ENCODE peak calls at places on chromosomes 7 and 10, in nine cellular contexts. F, J, T, Z, E, G, B, M and Y are unnamed samples.

GRCh38 chr10:60048146-60048545 is 141.8 kb upstream of the CCDC6 start:
- DNase-seq in G (peak; percentile 6), Z (peak; percentile 17), B (no peak), E (peak; percentile 18), J (no peak), T (no peak), M (no peak), F (peak; percentile 87), Y (peak; percentile 51)

GRCh38 chr7:67866054-67866453 is 869.4 kb downstream of the TYW1 start:
- DNase-seq in M (no peak), F (no peak), B (no peak), G (no peak), Z (no peak), E (no peak), J (no peak), T (no peak), Y (no peak)

GRCh38 chr10:5595095-5595494 is 70.3 kb downstream of the CALML3 start:
- DNase-seq in G (no peak), Z (no peak), B (no peak), F (peak; percentile 20), E (no peak), J (no peak), T (no peak), M (no peak), Y (peak; percentile 46)

GRCh38 chr10:15197276-15197675 is 28.8 kb upstream of the NMT2 start:
- DNase-seq in F (peak; percentile 48), E (no peak), Z (no peak), G (no peak), B (no peak), T (no peak), M (no peak), J (peak; percentile 34), Y (no peak)

GRCh38 chr10:27258838-27259532 is 18.4 kb upstream of the ACBD5 start:
- DNase-seq in J (peak; percentile 31), E (no peak), Z (peak; percentile 58), F (no peak), T (no peak), B (peak; percentile 25), M (no peak), G (peak; percentile 71), Y (no peak)

GRCh38 chr10:28678687-28679457 is 1.6 kb downstream of the BAMBI start:
- DNase-seq in Z (no peak), T (peak; percentile 47), F (peak; percentile 25), E (no peak), M (no peak), G (no peak), J (no peak), B (no peak), Y (no peak)

GRCh38 chr7:66502230-66503035 is 126.2 kb upstream of the KCTD7 start:
- DNase-seq in Z (no peak), M (no peak), E (no peak), B (no peak), F (no peak), G (peak; percentile 65), J (no peak), T (no peak), Y (no peak)

GRCh38 chr7:124856299-124856888 is 73.2 kb downstream of the POT1 start:
- DNase-seq in E (peak; percentile 32), F (peak; percentile 67), G (peak; percentile 37), T (peak; percentile 37), Z (peak; percentile 49), J (peak; percentile 67), B (peak; percentile 58), M (peak; percentile 79), Y (peak; percentile 3)

GRCh38 chr7:105699568-105700236 is 118.4 kb upstream of the EFCAB10 start:
- DNase-seq in M (no peak), T (no peak), G (no peak), B (no peak), J (no peak), F (no peak), Z (no peak), E (no peak), Y (no peak)

GRCh38 chr7:90660100-90660499 is 64.0 kb downstream of the CDK14 start:
- DNase-seq in T (no peak), E (no peak), J (no peak), F (no peak), M (no peak), G (no peak), Z (no peak), B (no peak), Y (no peak)

GRCh38 chr10:12644380-12645144 is 295.2 kb downstream of the CAMK1D start:
- DNase-seq in F (no peak), E (no peak), Z (no peak), M (no peak), B (no peak), G (no peak), J (no peak), T (no peak), Y (no peak)

GRCh38 chr10:130807721-130808120 is 503.8 kb downstream of the TCERG1L start:
- DNase-seq in E (no peak), T (no peak), B (no peak), F (no peak), M (no peak), Z (no peak), G (no peak), J (no peak), Y (no peak)
- H3K9me3 ChIP-seq in E (no peaks in the 10 kb centered on the region), T (no peaks in the 10 kb centered on the region), B (no peaks in the 10 kb centered on the region), F (no peaks in the 10 kb centered on the region), M (no peaks in the 10 kb centered on the region), Z (no peaks in the 10 kb centered on the region), G (no peaks in the 10 kb centered on the region), J (no peaks in the 10 kb centered on the region), Y (no peaks in the 10 kb centered on the region)

GRCh38 chr7:131899271-131900030 is 343.0 kb upstream of the PODXL start:
- DNase-seq in G (no peak), J (peak; percentile 29), Z (no peak), M (no peak), T (no peak), E (no peak), B (no peak), F (no peak), Y (no peak)

GRCh38 chr7:131900785-131901287 is 344.4 kb upstream of the PODXL start:
- DNase-seq in Z (no peak), E (no peak), B (no peak), M (no peak), T (no peak), F (no peak), G (no peak), J (no peak), Y (no peak)

GRCh38 chr7:131897790-131898165 is 341.4 kb upstream of the PODXL start:
- DNase-seq in Z (no peak), M (no peak), G (no peak), B (no peak), E (no peak), J (no peak), F (no peak), T (no peak), Y (no peak)

GRCh38 chr7:131896189-131896855 is 339.9 kb upstream of the PODXL start:
- DNase-seq in G (no peak), B (no peak), F (no peak), Z (no peak), J (no peak), T (no peak), E (no peak), M (no peak), Y (no peak)

DNA sequence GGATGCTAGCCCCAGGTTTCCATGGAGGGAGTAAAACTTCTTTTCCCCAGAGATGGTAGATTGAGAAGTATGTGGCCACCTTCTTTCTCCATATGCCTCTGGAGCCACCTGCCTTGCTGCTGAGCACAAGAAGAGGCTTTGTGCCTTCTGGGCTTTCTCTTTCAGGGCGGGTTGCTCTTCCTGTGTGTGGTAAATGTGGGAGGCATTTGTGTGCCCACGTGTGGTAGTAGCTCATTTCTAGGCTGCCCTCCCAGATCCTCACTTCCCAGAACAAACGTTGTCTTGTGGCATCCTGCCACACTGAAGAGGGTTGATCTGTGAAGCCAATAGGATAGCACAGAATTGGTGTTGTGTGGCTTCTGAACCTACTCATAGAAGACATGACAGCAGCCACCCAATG is 342.0 kb upstream of the PODXL start:
- DNase-seq in F (peak; percentile 15), E (no peak), B (no peak), M (no peak), G (no peak), J (peak; percentile 66), T (no peak), Z (no peak), Y (no peak)
- H3K9me2 ChIP-seq in F (no peaks in the 10 kb centered on the region), E (no peaks in the 10 kb centered on the region), B (no peaks in the 10 kb centered on the region), M (no peaks in the 10 kb centered on the region), G (no peaks in the 10 kb centered on the region), J (no peaks in the 10 kb centered on the region), T (no peaks in the 10 kb centered on the region), Z (no peaks in the 10 kb centered on the region), Y (no peaks in the 10 kb centered on the region)

GRCh38 chr7:5053175-5053574 is 7.5 kb downstream of the RBAK start:
- DNase-seq in Z (no peak), E (no peak), T (no peak), F (no peak), M (no peak), J (no peak), B (no peak), G (no peak), Y (no peak)
- H3K9me3 ChIP-seq in Z (peaks cover 51% of the 10 kb centered on the region), E (peaks cover 17% of the 10 kb centered on the region), T (peaks cover 24% of the 10 kb centered on the region), F (peaks cover 12% of the 10 kb centered on the region), M (peaks cover 23% of the 10 kb centered on the region), J (no peaks in the 10 kb centered on the region), B (no peaks in the 10 kb centered on the region), G (peaks cover 49% of the 10 kb centered on the region), Y (peaks cover 45% of the 10 kb centered on the region)

GRCh38 chr7:131897016-131897789 is 340.8 kb upstream of the PODXL start:
- DNase-seq in G (peak; percentile 16), B (no peak), T (no peak), M (no peak), F (peak; percentile 62), J (peak; percentile 87), Z (no peak), E (peak; percentile 12), Y (no peak)
- H3K9me2 ChIP-seq in G (no peaks in the 10 kb centered on the region), B (no peaks in the 10 kb centered on the region), T (no peaks in the 10 kb centered on the region), M (no peaks in the 10 kb centered on the region), F (no peaks in the 10 kb centered on the region), J (no peaks in the 10 kb centered on the region), Z (no peaks in the 10 kb centered on the region), E (no peaks in the 10 kb centered on the region), Y (no peaks in the 10 kb centered on the region)

DNA sequence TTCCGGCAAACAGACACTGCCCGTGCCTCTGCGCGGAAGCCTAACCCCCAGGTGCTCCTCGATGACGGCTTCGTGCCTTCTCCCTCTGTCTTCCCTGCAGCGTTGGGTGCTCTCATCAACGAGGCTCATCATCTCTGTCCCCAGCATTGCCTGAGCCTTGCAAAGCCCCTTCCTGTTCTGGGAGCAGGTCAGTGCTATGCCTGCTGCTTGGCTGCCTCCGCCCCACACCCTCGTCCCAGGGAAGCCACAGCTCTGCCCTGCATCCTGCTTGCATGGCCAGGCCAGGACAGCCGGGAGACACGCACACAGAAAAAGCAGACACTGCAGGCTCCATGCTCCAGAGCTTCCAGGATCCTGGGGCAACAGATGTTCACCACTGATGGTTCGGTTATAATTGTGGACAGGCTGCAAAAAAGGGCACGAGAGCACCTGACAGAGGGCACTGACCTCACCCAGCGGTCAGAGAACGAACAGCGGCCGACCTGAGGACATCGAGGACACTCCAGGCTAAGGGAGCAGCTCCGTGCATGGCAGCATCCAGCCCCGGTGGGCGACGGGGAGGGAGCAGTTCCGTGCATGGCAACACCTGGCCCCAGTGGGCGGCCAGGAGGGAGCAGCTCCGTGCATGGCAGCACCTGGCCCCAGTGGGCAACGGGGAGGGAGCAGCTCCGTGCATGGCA is 265.5 kb downstream of the PTPRN2 start:
- DNase-seq in T (no peak), G (no peak), J (no peak), E (no peak), M (no peak), Z (no peak), F (no peak), B (no peak), Y (no peak)
- H3K9me3 ChIP-seq in T (peaks cover 4% of the 10 kb centered on the region), G (peaks cover 7% of the 10 kb centered on the region), J (no peaks in the 10 kb centered on the region), E (no peaks in the 10 kb centered on the region), M (peaks cover 8% of the 10 kb centered on the region), Z (no peaks in the 10 kb centered on the region), F (no peaks in the 10 kb centered on the region), B (no peaks in the 10 kb centered on the region), Y (peaks cover 4% of the 10 kb centered on the region)